ENCODE peak calls at places on chromosomes 7 and 10, in five cellular contexts. H is HFFc6, T is H9, M is ACHN, Q is prostate gland. S is an unnamed sample.
A peak's percentile ranks its signal among the peaks of the same experiment; 100 is the strongest.

GRCh38 chr10:27701971-27702537 is 43.6 kb downstream of the MKX start:
- DNase-seq in T (no peak), H (no peak), Q (no peak), M (no peak), S (no peak)

GRCh38 chr7:20598479-20599419 is 16.7 kb upstream of the ABCB5 start:
- DNase-seq in T (no peak), M (peak; percentile 70), H (peak; percentile 48), Q (no peak), S (peak; percentile 87)

GRCh38 chr7:120041798-120042197 is 231.2 kb upstream of the KCND2 start:
- DNase-seq in T (no peak), Q (no peak), H (no peak), M (no peak), S (no peak)

GRCh38 chr7:90666186-90666585 is 70.1 kb downstream of the CDK14 start:
- DNase-seq in H (no peak), Q (no peak), M (no peak), T (no peak), S (no peak)

GRCh38 chr10:29204119-29204518 is 84.8 kb upstream of the LYZL1 start:
- DNase-seq in T (peak; percentile 43), M (no peak), Q (no peak), H (no peak), S (no peak)

GRCh38 chr10:2529945-2530344 is 537.4 kb upstream of the PFKP start:
- DNase-seq in Q (no peak), H (no peak), M (no peak), T (no peak), S (no peak)

GRCh38 chr10:65194131-65194530 is 1672.9 kb downstream of the REEP3 start:
- DNase-seq in Q (no peak), T (no peak), H (no peak), M (peak; percentile 35), S (no peak)

GRCh38 chr10:4947635-4948596 is 15.3 kb upstream of the AKR1C1 start:
- DNase-seq in T (no peak), H (peak; percentile 90), M (peak; percentile 90), Q (peak; percentile 5), S (peak; percentile 38)

GRCh38 chr7:130973637-130974036 is 239.6 kb upstream of the KLF14 start:
- DNase-seq in Q (no peak), H (no peak), T (no peak), M (no peak), S (no peak)

GRCh38 chr10:27240891-27241639 is 468 bp upstream of the ACBD5 start:
- DNase-seq in M (peak; percentile 25), H (no peak), T (peak; percentile 55), Q (peak; percentile 21), S (peak; percentile 27)

GRCh38 chr10:104824378-104825006 is 183.4 kb downstream of the SORCS3 start:
- DNase-seq in H (no peak), T (peak; percentile 61), M (peak; percentile 73), Q (peak; percentile 31), S (peak; percentile 22)

GRCh38 chr7:31082017-31082416 is 29.9 kb downstream of the ADCYAP1R1 start:
- DNase-seq in T (no peak), M (no peak), Q (no peak), H (no peak), S (peak; percentile 17)

GRCh38 chr10:44300666-44301649 is 83.9 kb downstream of the CXCL12 start:
- DNase-seq in M (peak; percentile 39), T (no peak), Q (no peak), H (peak; percentile 100), S (no peak)

GRCh38 chr10:79381804-79382221 is 34.5 kb downstream of the PPIF start:
- DNase-seq in H (peak; percentile 79), M (no peak), Q (peak; percentile 28), T (peak; percentile 39), S (no peak)

GRCh38 chr7:16084370-16084769 is 337.0 kb downstream of the CRPPA start:
- DNase-seq in H (no peak), T (no peak), M (no peak), Q (no peak), S (peak; percentile 76)

GRCh38 chr10:94115725-94116124 is 122.0 kb downstream of the PLCE1 start:
- DNase-seq in M (peak; percentile 31), T (no peak), H (peak; percentile 75), Q (no peak), S (no peak)

GRCh38 chr7:150787321-150788281 is 12.6 kb downstream of the TMEM176B start:
- DNase-seq in T (no peak), M (no peak), Q (no peak), H (no peak), S (no peak)

GRCh38 chr7:21305455-21306235 is 122.2 kb upstream of the SP4 start:
- DNase-seq in Q (no peak), H (no peak), M (no peak), T (no peak), S (peak; percentile 38)

GRCh38 chr10:44648691-44649090 is 262.4 kb upstream of the TMEM72 start:
- DNase-seq in T (no peak), M (no peak), Q (no peak), H (no peak), S (no peak)

GRCh38 chr10:123537188-123537961 is 128.8 kb upstream of the GPR26 start:
- DNase-seq in M (no peak), Q (no peak), T (no peak), H (no peak), S (no peak)

GRCh38 chr10:101558206-101558605 is 29.9 kb downstream of the POLL start:
- DNase-seq in T (peak; percentile 21), M (no peak), H (no peak), Q (no peak), S (no peak)

GRCh38 chr10:48690791-48691660 is 6.4 kb downstream of the WDFY4 start:
- DNase-seq in Q (no peak), M (no peak), H (no peak), T (no peak), S (no peak)

GRCh38 chr10:176677-177076 is 41.4 kb downstream of the ZMYND11 start:
- DNase-seq in M (no peak), H (no peak), Q (no peak), T (no peak), S (no peak)

GRCh38 chr10:112209534-112210200 is 26.1 kb upstream of the GPAM start:
- DNase-seq in M (no peak), H (peak; percentile 44), T (no peak), Q (no peak), S (no peak)

GRCh38 chr7:54390565-54390964 is 151.6 kb upstream of the VSTM2A start:
- DNase-seq in M (no peak), H (no peak), Q (no peak), T (no peak), S (no peak)

GRCh38 chr10:118957141-118957825 is 72.2 kb upstream of the NANOS1 start:
- DNase-seq in T (peak; percentile 20), M (no peak), Q (no peak), H (no peak), S (no peak)

GRCh38 chr7:281637-282036 is 8.3 kb upstream of the FOXL3 start:
- DNase-seq in H (no peak), Q (no peak), T (no peak), M (no peak), S (no peak)

GRCh38 chr7:143188994-143189393 is 5.8 kb downstream of the TAS2R39 start:
- DNase-seq in Q (no peak), H (no peak), M (no peak), T (peak; percentile 40), S (no peak)

GRCh38 chr10:1968257-1969025 is 231.1 kb upstream of the ADARB2 start:
- DNase-seq in T (no peak), H (no peak), M (no peak), Q (no peak), S (no peak)

GRCh38 chr7:133115596-133115995 is 33.7 kb upstream of the CHCHD3 start:
- DNase-seq in T (no peak), Q (no peak), M (no peak), H (no peak), S (no peak)